ENCODE peak calls at places on chromosomes 1 and 21, in ten cellular contexts. One of them, this sample, is unnamed.

GRCh38 chr1:237300642-237301041 is 258.7 kb downstream of the RYR2 start:
- DNase-seq in CD8-positive, alpha-beta T cell: no peak
- DNase-seq in CD4-positive, CD25-positive, alpha-beta regulatory T cell: no peak
- DNase-seq in ovary: no peak
- DNase-seq in left lung: no peak
- DNase-seq in RWPE2: no peak
- DNase-seq in adrenal gland: no peak
- DNase-seq in transverse colon: no peak
- DNase-seq in H1: no peak
- DNase-seq in GM23338: no peak
- DNase-seq in this sample: no peak

GRCh38 chr1:180953791-180954721 is 41.4 kb downstream of the KIAA1614 start:
- DNase-seq in CD8-positive, alpha-beta T cell: peak; percentile 50
- DNase-seq in transverse colon: peak; percentile 79
- DNase-seq in GM23338: peak; percentile 63
- DNase-seq in ovary: peak; percentile 85
- DNase-seq in CD4-positive, CD25-positive, alpha-beta regulatory T cell: peak; percentile 69
- DNase-seq in H1: no peak
- DNase-seq in left lung: peak; percentile 52
- DNase-seq in RWPE2: no peak
- DNase-seq in adrenal gland: peak; percentile 66
- DNase-seq in this sample: peak; percentile 75

GRCh38 chr1:8345621-8346415 is 27.9 kb downstream of the SLC45A1 start:
- DNase-seq in adrenal gland: no peak
- DNase-seq in CD8-positive, alpha-beta T cell: no peak
- DNase-seq in RWPE2: no peak
- DNase-seq in left lung: no peak
- DNase-seq in transverse colon: no peak
- DNase-seq in H1: no peak
- DNase-seq in GM23338: no peak
- DNase-seq in CD4-positive, CD25-positive, alpha-beta regulatory T cell: no peak
- DNase-seq in ovary: peak; percentile 33
- DNase-seq in this sample: no peak

GRCh38 chr1:225610539-225610938 is 42.4 kb downstream of the ENAH start:
- DNase-seq in transverse colon: no peak
- DNase-seq in left lung: no peak
- DNase-seq in CD8-positive, alpha-beta T cell: no peak
- DNase-seq in RWPE2: no peak
- DNase-seq in H1: no peak
- DNase-seq in ovary: no peak
- DNase-seq in CD4-positive, CD25-positive, alpha-beta regulatory T cell: no peak
- DNase-seq in GM23338: no peak
- DNase-seq in adrenal gland: no peak
- DNase-seq in this sample: no peak

GRCh38 chr21:38488640-38489282 is 9.5 kb downstream of the ERG start:
- DNase-seq in adrenal gland: no peak
- DNase-seq in CD8-positive, alpha-beta T cell: no peak
- DNase-seq in CD4-positive, CD25-positive, alpha-beta regulatory T cell: no peak
- DNase-seq in GM23338: no peak
- DNase-seq in ovary: no peak
- DNase-seq in H1: no peak
- DNase-seq in left lung: no peak
- DNase-seq in transverse colon: no peak
- DNase-seq in RWPE2: no peak
- DNase-seq in this sample: no peak

GRCh38 chr1:108962681-108963051 is 618 bp downstream of the CLCC1 start:
- DNase-seq in left lung: no peak
- DNase-seq in RWPE2: no peak
- DNase-seq in CD8-positive, alpha-beta T cell: no peak
- DNase-seq in GM23338: peak; percentile 44
- DNase-seq in adrenal gland: peak; percentile 53
- DNase-seq in transverse colon: peak; percentile 68
- DNase-seq in H1: no peak
- DNase-seq in CD4-positive, CD25-positive, alpha-beta regulatory T cell: no peak
- DNase-seq in ovary: peak; percentile 40
- DNase-seq in this sample: peak; percentile 50

GRCh38 chr1:217010253-217010652 is 287.0 kb upstream of the ESRRG start:
- DNase-seq in CD8-positive, alpha-beta T cell: no peak
- DNase-seq in GM23338: no peak
- DNase-seq in adrenal gland: no peak
- DNase-seq in left lung: no peak
- DNase-seq in CD4-positive, CD25-positive, alpha-beta regulatory T cell: no peak
- DNase-seq in transverse colon: no peak
- DNase-seq in RWPE2: no peak
- DNase-seq in ovary: no peak
- DNase-seq in H1: no peak
- DNase-seq in this sample: no peak

GRCh38 chr1:17306407-17306806 is 1.6 kb upstream of the PADI4 start:
- DNase-seq in adrenal gland: no peak
- DNase-seq in transverse colon: no peak
- DNase-seq in ovary: no peak
- DNase-seq in H1: no peak
- DNase-seq in CD4-positive, CD25-positive, alpha-beta regulatory T cell: no peak
- DNase-seq in GM23338: no peak
- DNase-seq in left lung: no peak
- DNase-seq in CD8-positive, alpha-beta T cell: no peak
- DNase-seq in RWPE2: no peak
- DNase-seq in this sample: no peak

DNA sequence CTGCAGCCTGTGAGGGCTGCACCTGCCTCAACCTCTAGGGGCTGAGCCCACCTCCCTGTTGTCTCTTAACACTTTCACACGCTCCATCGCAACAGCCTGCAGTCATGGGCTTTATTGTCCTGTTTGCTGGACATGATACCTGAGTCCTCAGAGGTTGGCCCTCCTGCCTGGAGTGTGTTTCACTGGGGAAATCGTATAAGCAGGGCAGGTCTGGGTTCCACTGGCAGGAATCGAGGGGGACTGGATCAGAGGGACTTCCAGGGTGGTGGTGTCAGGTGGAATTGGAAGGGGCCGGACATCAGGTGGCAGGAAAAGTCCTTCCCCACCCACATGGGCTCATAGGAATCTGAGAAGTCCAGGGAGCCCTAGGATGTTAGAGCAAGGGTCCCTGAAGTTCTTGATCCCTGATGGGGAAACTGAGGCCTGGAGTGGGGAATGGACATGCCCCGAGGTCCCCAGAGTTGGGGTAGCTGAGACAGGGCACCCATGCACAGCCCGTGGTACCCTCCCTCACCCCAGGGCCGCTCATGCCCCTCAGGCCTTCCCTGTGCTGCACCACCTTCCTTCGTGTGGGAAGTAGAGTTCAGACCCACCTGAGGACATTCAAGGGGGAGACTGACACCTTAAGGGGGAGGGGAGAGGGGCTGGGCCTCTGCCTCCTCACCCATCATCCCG is 66.6 kb downstream of the PIK3CD start:
- DNase-seq in transverse colon: no peak
- DNase-seq in CD4-positive, CD25-positive, alpha-beta regulatory T cell: no peak
- DNase-seq in CD8-positive, alpha-beta T cell: no peak
- DNase-seq in left lung: no peak
- DNase-seq in ovary: no peak
- DNase-seq in adrenal gland: no peak
- DNase-seq in GM23338: no peak
- DNase-seq in RWPE2: no peak
- DNase-seq in H1: no peak
- DNase-seq in this sample: no peak
- H3K36me3 ChIP-seq in transverse colon: no peaks in the 10 kb centered on the region
- H3K36me3 ChIP-seq in CD4-positive, CD25-positive, alpha-beta regulatory T cell: peaks cover 47% of the 10 kb centered on the region
- H3K36me3 ChIP-seq in CD8-positive, alpha-beta T cell: peaks cover 68% of the 10 kb centered on the region
- H3K36me3 ChIP-seq in left lung: peaks cover 89% of the 10 kb centered on the region
- H3K36me3 ChIP-seq in ovary: no peaks in the 10 kb centered on the region
- H3K36me3 ChIP-seq in adrenal gland: no peaks in the 10 kb centered on the region
- H3K36me3 ChIP-seq in GM23338: no peaks in the 10 kb centered on the region
- H3K36me3 ChIP-seq in RWPE2: peaks cover 24% of the 10 kb centered on the region
- H3K36me3 ChIP-seq in H1: no peaks in the 10 kb centered on the region
- H3K36me3 ChIP-seq in this sample: no peaks in the 10 kb centered on the region

GRCh38 chr1:29152046-29152805 is 28.5 kb upstream of the TMEM200B start:
- DNase-seq in CD4-positive, CD25-positive, alpha-beta regulatory T cell: no peak
- DNase-seq in H1: no peak
- DNase-seq in RWPE2: no peak
- DNase-seq in CD8-positive, alpha-beta T cell: no peak
- DNase-seq in ovary: no peak
- DNase-seq in adrenal gland: no peak
- DNase-seq in GM23338: no peak
- DNase-seq in left lung: no peak
- DNase-seq in transverse colon: no peak
- DNase-seq in this sample: no peak
- H3K36me3 ChIP-seq in CD4-positive, CD25-positive, alpha-beta regulatory T cell: peaks cover 97% of the 10 kb centered on the region
- H3K36me3 ChIP-seq in H1: peaks cover 30% of the 10 kb centered on the region
- H3K36me3 ChIP-seq in RWPE2: peaks cover 100% of the 10 kb centered on the region
- H3K36me3 ChIP-seq in CD8-positive, alpha-beta T cell: peaks cover 59% of the 10 kb centered on the region
- H3K36me3 ChIP-seq in ovary: no peaks in the 10 kb centered on the region
- H3K36me3 ChIP-seq in adrenal gland: peaks cover 85% of the 10 kb centered on the region
- H3K36me3 ChIP-seq in GM23338: peaks cover 84% of the 10 kb centered on the region
- H3K36me3 ChIP-seq in left lung: peaks cover 100% of the 10 kb centered on the region
- H3K36me3 ChIP-seq in transverse colon: peaks cover 3% of the 10 kb centered on the region
- H3K36me3 ChIP-seq in this sample: no peaks in the 10 kb centered on the region

GRCh38 chr21:33825898-33826297 is 89.7 kb downstream of the ATP5PO start:
- DNase-seq in transverse colon: no peak
- DNase-seq in ovary: no peak
- DNase-seq in adrenal gland: no peak
- DNase-seq in CD8-positive, alpha-beta T cell: no peak
- DNase-seq in CD4-positive, CD25-positive, alpha-beta regulatory T cell: no peak
- DNase-seq in left lung: no peak
- DNase-seq in RWPE2: no peak
- DNase-seq in H1: no peak
- DNase-seq in GM23338: no peak
- DNase-seq in this sample: peak; percentile 68

GRCh38 chr21:33828083-33828482 is 87.5 kb downstream of the ATP5PO start:
- DNase-seq in ovary: no peak
- DNase-seq in RWPE2: no peak
- DNase-seq in H1: no peak
- DNase-seq in CD4-positive, CD25-positive, alpha-beta regulatory T cell: no peak
- DNase-seq in left lung: no peak
- DNase-seq in transverse colon: no peak
- DNase-seq in adrenal gland: no peak
- DNase-seq in GM23338: no peak
- DNase-seq in CD8-positive, alpha-beta T cell: no peak
- DNase-seq in this sample: no peak

GRCh38 chr21:33825419-33825818 is 90.2 kb downstream of the ATP5PO start:
- DNase-seq in GM23338: no peak
- DNase-seq in adrenal gland: no peak
- DNase-seq in H1: no peak
- DNase-seq in RWPE2: no peak
- DNase-seq in ovary: no peak
- DNase-seq in CD8-positive, alpha-beta T cell: no peak
- DNase-seq in CD4-positive, CD25-positive, alpha-beta regulatory T cell: no peak
- DNase-seq in transverse colon: no peak
- DNase-seq in left lung: no peak
- DNase-seq in this sample: no peak

GRCh38 chr21:33821580-33822322 is 93.9 kb downstream of the ATP5PO start:
- DNase-seq in CD4-positive, CD25-positive, alpha-beta regulatory T cell: no peak
- DNase-seq in GM23338: no peak
- DNase-seq in ovary: no peak
- DNase-seq in H1: no peak
- DNase-seq in RWPE2: no peak
- DNase-seq in CD8-positive, alpha-beta T cell: no peak
- DNase-seq in adrenal gland: no peak
- DNase-seq in left lung: no peak
- DNase-seq in transverse colon: no peak
- DNase-seq in this sample: no peak

GRCh38 chr21:33824156-33824941 is 91.3 kb downstream of the ATP5PO start:
- DNase-seq in CD4-positive, CD25-positive, alpha-beta regulatory T cell: no peak
- DNase-seq in left lung: no peak
- DNase-seq in RWPE2: no peak
- DNase-seq in ovary: no peak
- DNase-seq in adrenal gland: no peak
- DNase-seq in CD8-positive, alpha-beta T cell: no peak
- DNase-seq in GM23338: no peak
- DNase-seq in H1: no peak
- DNase-seq in transverse colon: no peak
- DNase-seq in this sample: no peak
- H3K36me3 ChIP-seq in CD4-positive, CD25-positive, alpha-beta regulatory T cell: no peaks in the 10 kb centered on the region
- H3K36me3 ChIP-seq in left lung: peaks cover 4% of the 10 kb centered on the region
- H3K36me3 ChIP-seq in RWPE2: peaks cover 20% of the 10 kb centered on the region
- H3K36me3 ChIP-seq in ovary: no peaks in the 10 kb centered on the region
- H3K36me3 ChIP-seq in adrenal gland: peaks cover 14% of the 10 kb centered on the region
- H3K36me3 ChIP-seq in CD8-positive, alpha-beta T cell: no peaks in the 10 kb centered on the region
- H3K36me3 ChIP-seq in GM23338: peaks cover 10% of the 10 kb centered on the region
- H3K36me3 ChIP-seq in H1: peaks cover 2% of the 10 kb centered on the region
- H3K36me3 ChIP-seq in transverse colon: no peaks in the 10 kb centered on the region
- H3K36me3 ChIP-seq in this sample: no peaks in the 10 kb centered on the region

GRCh38 chr21:45283611-45284455 is 3.9 kb downstream of the POFUT2 start:
- DNase-seq in left lung: peak; percentile 23
- DNase-seq in H1: no peak
- DNase-seq in transverse colon: peak; percentile 5
- DNase-seq in CD4-positive, CD25-positive, alpha-beta regulatory T cell: no peak
- DNase-seq in ovary: peak; percentile 23
- DNase-seq in GM23338: no peak
- DNase-seq in RWPE2: peak; percentile 56
- DNase-seq in CD8-positive, alpha-beta T cell: no peak
- DNase-seq in adrenal gland: peak; percentile 10
- DNase-seq in this sample: peak; percentile 9

GRCh38 chr21:45281411-45282282 is 6.0 kb downstream of the POFUT2 start:
- DNase-seq in transverse colon: peak; percentile 6
- DNase-seq in left lung: peak; percentile 27
- DNase-seq in RWPE2: peak; percentile 66
- DNase-seq in H1: no peak
- DNase-seq in ovary: peak; percentile 20
- DNase-seq in adrenal gland: peak; percentile 10
- DNase-seq in CD4-positive, CD25-positive, alpha-beta regulatory T cell: no peak
- DNase-seq in CD8-positive, alpha-beta T cell: no peak
- DNase-seq in GM23338: no peak
- DNase-seq in this sample: peak; percentile 8

GRCh38 chr21:45284456-45284741 is 3.3 kb downstream of the POFUT2 start:
- DNase-seq in CD8-positive, alpha-beta T cell: no peak
- DNase-seq in ovary: peak; percentile 12
- DNase-seq in adrenal gland: no peak
- DNase-seq in H1: no peak
- DNase-seq in transverse colon: no peak
- DNase-seq in CD4-positive, CD25-positive, alpha-beta regulatory T cell: no peak
- DNase-seq in GM23338: no peak
- DNase-seq in RWPE2: no peak
- DNase-seq in left lung: peak; percentile 15
- DNase-seq in this sample: no peak

GRCh38 chr21:45282283-45283018 is 5.2 kb downstream of the POFUT2 start:
- DNase-seq in GM23338: no peak
- DNase-seq in transverse colon: peak; percentile 5
- DNase-seq in CD4-positive, CD25-positive, alpha-beta regulatory T cell: no peak
- DNase-seq in adrenal gland: peak; percentile 15
- DNase-seq in CD8-positive, alpha-beta T cell: no peak
- DNase-seq in ovary: peak; percentile 8
- DNase-seq in H1: no peak
- DNase-seq in left lung: peak; percentile 15
- DNase-seq in RWPE2: peak; percentile 51
- DNase-seq in this sample: peak; percentile 9

DNA sequence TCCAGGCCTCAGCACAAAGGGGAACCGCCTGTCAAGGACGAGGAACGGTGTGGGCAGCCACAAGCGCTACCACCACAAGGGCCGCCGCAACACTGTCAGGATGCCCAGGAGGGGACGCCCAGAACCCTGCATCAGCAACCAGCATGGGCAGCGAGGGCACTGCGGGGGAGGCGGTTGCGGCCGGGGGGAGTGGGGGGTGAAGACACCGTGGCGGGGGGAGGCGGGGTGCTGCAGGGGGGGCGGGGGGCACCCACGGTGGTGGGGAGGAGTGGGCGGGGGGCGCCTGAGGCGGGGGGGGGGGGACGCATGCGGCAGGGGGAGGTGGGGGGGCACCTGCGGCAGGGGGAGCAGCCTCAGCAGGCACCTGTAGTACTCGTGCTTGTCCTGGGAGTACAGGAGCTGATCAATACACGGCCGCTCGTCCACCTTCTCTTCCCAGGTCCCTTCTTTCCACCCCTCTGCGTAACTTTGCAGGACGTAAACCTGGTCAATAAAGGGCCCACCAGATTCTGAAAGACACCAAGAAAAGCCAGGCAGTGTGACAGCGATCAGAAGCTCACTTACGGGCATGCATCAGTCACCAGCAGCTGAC is 4.6 kb downstream of the POFUT2 start:
- DNase-seq in transverse colon: no peak
- DNase-seq in H1: no peak
- DNase-seq in CD8-positive, alpha-beta T cell: no peak
- DNase-seq in CD4-positive, CD25-positive, alpha-beta regulatory T cell: no peak
- DNase-seq in GM23338: no peak
- DNase-seq in left lung: peak; percentile 31
- DNase-seq in RWPE2: peak; percentile 50
- DNase-seq in ovary: peak; percentile 16
- DNase-seq in adrenal gland: peak; percentile 16
- DNase-seq in this sample: peak; percentile 9
- H3K36me3 ChIP-seq in transverse colon: no peaks in the 10 kb centered on the region
- H3K36me3 ChIP-seq in H1: peaks cover 15% of the 10 kb centered on the region
- H3K36me3 ChIP-seq in CD8-positive, alpha-beta T cell: peaks cover 40% of the 10 kb centered on the region
- H3K36me3 ChIP-seq in CD4-positive, CD25-positive, alpha-beta regulatory T cell: peaks cover 62% of the 10 kb centered on the region
- H3K36me3 ChIP-seq in GM23338: peaks cover 31% of the 10 kb centered on the region
- H3K36me3 ChIP-seq in left lung: peaks cover 78% of the 10 kb centered on the region
- H3K36me3 ChIP-seq in RWPE2: peaks cover 48% of the 10 kb centered on the region
- H3K36me3 ChIP-seq in ovary: no peaks in the 10 kb centered on the region
- H3K36me3 ChIP-seq in adrenal gland: peaks cover 67% of the 10 kb centered on the region
- H3K36me3 ChIP-seq in this sample: no peaks in the 10 kb centered on the region

This sample was measured in testis.